ENCODE peak calls at places on chromosomes 6 and 20, in five cellular contexts. X is NAMALWA, F is NCI-H1092, N is A172, Y is anterior cingulate cortex. O is an unnamed sample.

GRCh38 chr6:81362246-81362645 is 390.2 kb downstream of the TENT5A start:
- DNase-seq in X (no peak), N (peak), F (no peak), Y (no peak), O (no peak)

GRCh38 chr20:55057779-55058415 is 582.5 kb downstream of the DOK5 start:
- DNase-seq in F (no peak), N (no peak), Y (no peak), X (peak), O (no peak)

GRCh38 chr20:3082955-3083952 is 1.3 kb downstream of the AVP start:
- DNase-seq in X (no peak), N (no peak), F (no peak), Y (no peak), O (no peak)

GRCh38 chr6:109687271-109687721 is 3.7 kb downstream of the AK9 start:
- DNase-seq in X (no peak), Y (no peak), F (no peak), N (peak), O (no peak)

GRCh38 chr20:57619053-57619831 is 984 bp downstream of the ZBP1 start:
- DNase-seq in F (no peak), N (no peak), Y (no peak), X (peak), O (no peak)

GRCh38 chr6:132060591-132060990 is 109.4 kb upstream of the CCN2 start:
- DNase-seq in X (peak), N (peak), Y (no peak), F (no peak), O (no peak)

GRCh38 chr6:709471-710056 is 16.6 kb upstream of the EXOC2 start:
- DNase-seq in X (no peak), F (no peak), Y (no peak), N (no peak), O (no peak)

GRCh38 chr6:45105170-45105820 is 222.8 kb upstream of the RUNX2 start:
- DNase-seq in X (no peak), N (no peak), F (no peak), Y (no peak), O (no peak)

GRCh38 chr6:125829433-125829832 is 38.7 kb downstream of the NCOA7 start:
- DNase-seq in F (no peak), Y (no peak), N (no peak), X (no peak), O (no peak)

GRCh38 chr20:56828402-56828801 is 199.3 kb downstream of the TFAP2C start:
- DNase-seq in X (peak), N (no peak), F (no peak), Y (no peak), O (no peak)

GRCh38 chr6:158376650-158377081 is 64.4 kb downstream of the TULP4 start:
- DNase-seq in F (no peak), X (no peak), Y (no peak), N (no peak), O (peak)

GRCh38 chr6:71892641-71893040 is 6.3 kb downstream of the RIMS1 start:
- DNase-seq in X (no peak), N (no peak), Y (no peak), F (no peak), O (no peak)

GRCh38 chr20:24776755-24777271 is 172.3 kb upstream of the CST7 start:
- DNase-seq in Y (no peak), X (no peak), N (no peak), F (no peak), O (no peak)

GRCh38 chr20:4702562-4703280 is 19.0 kb upstream of the PRND start:
- DNase-seq in N (no peak), Y (no peak), X (no peak), F (no peak), O (no peak)